ENCODE peak calls at places on chromosomes 5 and 9, in six cellular contexts. B is AG04449; C is CD8-positive, alpha-beta T cell; Y is dorsolateral prefrontal cortex; L is coronary artery; A is aorta. K is an unnamed sample.

GRCh38 chr5:78569441-78569840 is 79.1 kb downstream of the LHFPL2 start:
- DNase-seq in C (no peak), B (no peak), L (no peak), Y (no peak), A (no peak), K (peak)

GRCh38 chr9:125655074-125655633 is 51.9 kb downstream of the MAPKAP1 start:
- DNase-seq in Y (no peak), C (no peak), A (no peak), L (no peak), B (no peak), K (no peak)

GRCh38 chr9:88198346-88198807 is 60.1 kb upstream of the SPATA31C2 start:
- DNase-seq in L (no peak), A (no peak), C (no peak), B (peak), Y (no peak), K (no peak)

GRCh38 chr5:94870496-94871214 is 252.2 kb downstream of the SLF1 start:
- DNase-seq in L (no peak), Y (no peak), A (no peak), C (no peak), B (no peak), K (no peak)

GRCh38 chr9:83307051-83307724 is 231.0 kb downstream of the FRMD3 start:
- DNase-seq in Y (no peak), B (no peak), C (no peak), L (no peak), A (no peak), K (no peak)

GRCh38 chr5:39201795-39202593 is 17.4 kb downstream of the FYB1 start:
- DNase-seq in C (no peak), A (no peak), L (no peak), B (no peak), Y (no peak), K (no peak)

GRCh38 chr5:174610968-174611367 is 113.4 kb upstream of the MSX2 start:
- DNase-seq in C (no peak), L (no peak), Y (no peak), A (no peak), B (no peak), K (no peak)

GRCh38 chr9:91086657-91087563 is 274.8 kb downstream of the AUH start:
- DNase-seq in C (no peak), L (peak), A (no peak), B (no peak), Y (no peak), K (no peak)

GRCh38 chr9:71472400-71472799 is 295.9 kb downstream of the CEMIP2 start:
- DNase-seq in Y (no peak), A (no peak), C (no peak), L (no peak), B (no peak), K (no peak)

GRCh38 chr9:69131682-69132081 is 42.4 kb upstream of the TJP2 start:
- DNase-seq in A (no peak), Y (no peak), L (no peak), B (peak), C (no peak), K (peak)

GRCh38 chr9:21998026-21998425 is 3.4 kb downstream of the CDKN2B-AS1 start:
- DNase-seq in C (no peak), A (no peak), L (no peak), B (no peak), Y (no peak), K (no peak)

GRCh38 chr5:69213513-69214215 is 21.0 kb upstream of the CDK7 start:
- DNase-seq in L (no peak), Y (no peak), C (no peak), A (no peak), B (no peak), K (peak)

GRCh38 chr9:111897831-111898144 is 1.2 kb downstream of the UGCG start:
- DNase-seq in C (no peak), Y (no peak), L (no peak), B (no peak), A (no peak), K (no peak)

GRCh38 chr5:61402244-61402823 is 70.3 kb downstream of the ZSWIM6 start:
- DNase-seq in A (no peak), Y (no peak), C (no peak), L (no peak), B (no peak), K (no peak)

GRCh38 chr9:3887121-3887797 is 361.5 kb upstream of the RFX3 start:
- DNase-seq in B (no peak), A (no peak), Y (no peak), C (no peak), L (no peak), K (no peak)
- H3K4me3 ChIP-seq in B (no peak), A (no peak), Y (no peak), C (no peak), L (no peak), K (no peak)

DNA sequence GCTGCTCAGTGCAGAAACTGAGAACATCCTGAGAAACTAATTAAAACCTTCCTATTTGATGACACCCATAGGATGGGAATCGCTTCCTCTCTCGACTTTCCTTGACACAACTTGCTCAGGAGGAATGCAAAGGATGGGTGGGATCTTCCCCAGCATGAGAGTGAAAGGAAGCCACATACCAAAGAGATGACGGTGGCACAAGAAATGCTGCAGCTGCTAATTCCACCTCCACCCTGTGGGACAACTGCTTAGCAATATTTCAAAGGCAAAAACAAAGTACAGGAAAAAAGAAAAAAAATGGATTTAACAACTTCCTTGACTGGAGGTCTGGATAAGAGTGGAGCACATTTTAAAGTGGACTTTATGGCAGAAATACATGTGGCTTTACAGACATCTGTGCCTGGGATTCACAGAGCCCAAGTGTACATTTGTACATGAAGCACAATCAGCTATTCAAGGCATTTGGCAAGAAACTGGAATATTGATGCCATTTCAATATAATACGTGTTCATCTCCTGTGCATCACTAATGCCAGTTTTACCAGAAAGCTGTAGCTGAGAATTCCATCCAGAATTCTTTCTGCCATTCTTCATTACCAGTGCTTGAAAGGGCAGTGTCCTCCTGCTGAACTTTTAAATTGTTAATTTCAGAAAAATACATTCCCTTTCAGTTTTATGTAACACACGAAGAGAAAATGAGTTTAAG is 359.2 kb upstream of the ACTBL2 start:
- DNase-seq in B (peak), C (no peak), Y (no peak), A (no peak), L (no peak), K (peak)
- H3K4me3 ChIP-seq in B (no peak), C (no peak), Y (no peak), A (no peak), L (peak), K (no peak)

DNA sequence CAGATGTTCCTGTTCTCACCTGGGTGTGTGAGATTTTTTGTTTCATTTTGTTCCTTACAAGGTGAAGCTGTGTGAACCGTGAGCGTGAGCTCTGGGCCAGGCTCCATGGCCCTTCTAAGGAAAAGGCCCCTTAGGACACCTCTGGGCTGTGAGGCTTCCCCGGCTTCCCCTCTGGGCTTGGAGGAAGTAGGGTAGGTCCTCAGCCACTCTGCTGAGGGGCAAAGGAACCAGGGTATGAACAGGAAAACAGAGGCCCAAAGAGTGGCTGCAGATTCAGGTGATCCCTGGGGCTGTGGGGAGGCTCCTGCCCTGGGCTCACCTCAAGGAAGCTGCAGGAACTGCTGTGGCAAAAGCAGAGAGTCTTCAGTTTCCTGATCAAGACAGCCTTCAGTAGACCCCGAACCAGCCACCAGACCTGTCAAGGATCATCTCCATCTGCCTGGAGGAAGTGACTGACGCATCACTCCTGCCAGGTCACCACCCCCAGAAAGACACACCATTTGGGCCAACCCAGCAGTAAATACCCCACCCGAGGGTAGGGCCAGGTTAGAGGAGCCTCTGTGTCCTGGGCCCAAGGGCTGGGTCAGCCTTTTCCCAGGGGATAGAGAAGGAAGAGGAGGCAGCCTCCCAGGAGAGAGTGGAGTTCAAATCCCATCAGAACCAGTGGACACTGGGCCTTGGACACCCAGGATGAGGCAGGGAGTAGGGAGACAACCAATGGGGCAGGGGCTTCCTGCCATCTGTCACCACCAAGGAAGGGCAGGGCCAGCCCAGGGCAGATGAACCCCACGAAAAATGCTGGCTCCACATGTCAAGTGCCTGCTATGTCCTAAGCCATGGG is 5.7 kb upstream of the ST6GALNAC6 start:
- DNase-seq in Y (no peak), B (no peak), C (peak), A (no peak), L (peak), K (no peak)
- H3K4me3 ChIP-seq in Y (no peak), B (no peak), C (peak), A (no peak), L (no peak), K (no peak)

DNA sequence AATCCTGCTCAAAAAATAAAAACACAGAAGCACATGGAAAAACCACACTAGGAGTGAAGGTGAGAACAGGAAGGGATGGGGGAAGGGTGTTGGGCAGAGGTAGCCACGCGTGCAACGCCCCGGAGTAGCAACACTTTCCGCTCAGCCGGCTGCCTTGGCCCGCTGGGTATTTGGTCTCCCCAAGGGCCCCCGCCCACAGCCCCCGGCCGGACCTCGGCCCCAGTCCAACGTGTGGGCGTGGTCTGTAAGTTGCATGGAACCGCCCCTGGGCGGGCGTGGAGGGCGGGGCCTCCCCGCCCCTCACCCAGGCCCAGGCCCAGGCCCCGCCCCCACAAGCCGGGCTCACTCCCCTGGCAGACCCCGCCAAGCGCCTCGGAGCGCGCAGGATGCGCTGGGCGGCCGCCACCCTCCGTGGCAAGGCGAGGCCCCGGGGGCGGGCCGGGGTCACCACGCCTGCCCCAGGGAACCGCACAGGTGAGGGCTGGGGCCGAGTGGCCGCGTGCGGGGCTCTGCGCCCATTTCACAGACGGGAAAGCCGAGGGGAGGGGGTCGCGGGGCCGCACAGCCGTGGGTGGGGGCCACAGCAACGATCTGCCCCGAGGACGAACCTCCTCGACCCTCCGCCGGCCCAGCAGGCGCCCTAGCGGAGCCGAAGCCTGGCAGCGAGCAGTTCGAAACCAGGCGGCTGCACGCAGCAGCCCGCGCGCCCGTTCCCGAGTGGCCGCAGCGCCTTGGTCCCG is at the start of gene SUSD3:
- DNase-seq in B (no peak), C (peak), A (peak), Y (no peak), L (no peak), K (no peak)
- H3K4me3 ChIP-seq in B (peak), C (peak), A (peak), Y (peak), L (peak), K (peak)

GRCh38 chr5:139383993-139384590 is 995 bp upstream of the SLC23A1 start:
- DNase-seq in C (no peak), L (peak), A (no peak), B (no peak), Y (no peak), K (no peak)
- H3K4me3 ChIP-seq in C (no peak), L (no peak), A (no peak), B (no peak), Y (no peak), K (no peak)

GRCh38 chr5:132655821-132656773 is 1.9 kb upstream of the IL13 start:
- DNase-seq in Y (no peak), B (no peak), A (peak), L (peak), C (no peak), K (no peak)
- H3K4me3 ChIP-seq in Y (peak), B (peak), A (peak), L (peak), C (peak), K (peak)

DNA sequence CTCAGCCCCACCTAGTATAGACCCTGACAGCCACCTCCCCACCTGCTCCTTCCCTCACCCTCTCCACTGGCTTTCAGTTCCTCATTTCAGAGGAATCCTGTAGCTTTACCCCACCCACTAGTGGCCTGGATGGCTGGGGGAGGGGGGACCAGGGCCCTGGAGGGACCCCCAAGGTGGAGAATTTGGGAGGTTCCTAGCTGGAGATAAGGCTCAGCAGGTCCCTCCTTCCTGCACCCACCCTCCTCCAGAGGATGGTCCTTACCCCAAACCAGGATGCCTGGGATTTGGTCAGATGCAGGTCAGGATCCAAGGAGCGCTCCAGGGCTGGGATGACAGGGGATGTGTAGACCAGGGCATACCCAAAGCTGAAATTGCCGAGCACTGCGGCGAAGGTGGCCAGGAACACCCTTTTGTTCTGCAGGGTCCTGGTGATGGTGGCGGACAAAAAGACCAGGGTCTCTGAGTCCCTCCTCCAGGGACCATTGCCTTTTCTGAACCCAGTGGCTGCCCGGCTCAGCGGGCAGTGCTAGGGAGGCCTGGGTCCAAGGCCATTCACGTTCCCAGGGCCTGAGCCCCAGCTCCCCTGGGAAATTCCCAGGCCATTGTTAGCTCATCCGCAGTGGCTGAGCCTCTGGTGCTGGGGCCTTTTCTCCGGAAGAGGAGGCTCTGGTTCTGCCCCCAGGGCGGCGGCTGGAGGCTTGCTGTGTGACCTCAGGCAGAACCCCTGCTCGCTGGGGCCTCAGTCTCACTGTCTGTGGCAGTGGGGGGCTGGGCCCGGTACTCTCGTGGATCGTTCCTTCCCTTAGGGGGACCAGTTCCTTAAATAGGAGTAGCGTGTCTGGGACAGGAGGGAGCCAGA is 678 bp downstream of the SLC2A6 start:
- DNase-seq in C (no peak), L (no peak), B (no peak), A (no peak), Y (no peak), K (no peak)
- H3K4me3 ChIP-seq in C (peak), L (peak), B (peak), A (no peak), Y (peak), K (peak)

DNA sequence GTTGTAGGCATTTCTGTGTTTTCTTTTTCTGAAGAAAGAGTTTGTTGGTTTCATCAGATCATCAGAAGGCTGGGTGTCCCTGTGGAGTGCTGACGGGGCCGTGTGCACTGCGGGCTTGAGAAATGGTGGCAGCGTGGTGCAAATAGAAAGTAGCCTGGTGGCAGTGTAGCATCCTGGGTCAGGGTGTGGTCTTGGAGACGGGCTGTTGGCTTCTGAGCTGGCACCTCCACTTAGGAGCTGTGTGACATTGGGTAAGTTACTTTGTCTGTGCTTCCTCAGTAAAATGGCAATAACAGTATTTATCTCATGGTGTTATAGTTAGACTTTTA is 10.0 kb upstream of the NDST1 start:
- DNase-seq in Y (no peak), L (no peak), C (no peak), A (no peak), B (no peak), K (no peak)
- H3K4me3 ChIP-seq in Y (peak), L (peak), C (no peak), A (no peak), B (peak), K (peak)

GRCh38 chr5:66881475-66882161 is 285.4 kb downstream of the MAST4 start:
- DNase-seq in C (no peak), Y (no peak), B (no peak), A (no peak), L (no peak), K (no peak)
- H3K4me3 ChIP-seq in C (no peak), Y (no peak), B (no peak), A (no peak), L (no peak), K (no peak)

K was measured in HFF-Myc.